ENCODE peak calls at places on chromosomes 1 and 21, in five cellular contexts. Z, F, W, S and P are unnamed samples.

GRCh38 chr21:34936874-34937563 is 112.1 kb downstream of the RUNX1 start:
- DNase-seq in S (peak), W (no peak), F (no peak), Z (peak), P (no peak)

GRCh38 chr1:6245086-6245868 is 1.3 kb downstream of the HES3 start:
- DNase-seq in F (peak), S (peak), Z (peak), W (peak), P (peak)

GRCh38 chr1:115544131-115544530 is 97.6 kb upstream of the VANGL1 start:
- DNase-seq in F (no peak), S (no peak), Z (peak), W (no peak), P (no peak)

GRCh38 chr1:66367369-66367768 is 166.6 kb upstream of the SGIP1 start:
- DNase-seq in S (no peak), Z (no peak), W (no peak), F (no peak), P (no peak)

GRCh38 chr1:233230011-233230410 is 65.5 kb downstream of the PCNX2 start:
- DNase-seq in F (no peak), S (no peak), Z (no peak), W (no peak), P (no peak)

GRCh38 chr1:40636777-40637176 is 28.7 kb downstream of the RIMS3 start:
- DNase-seq in F (no peak), W (no peak), S (no peak), Z (no peak), P (no peak)

GRCh38 chr21:34983680-34984086 is 65.4 kb downstream of the RUNX1 start:
- DNase-seq in W (no peak), Z (peak), S (peak), F (no peak), P (no peak)

GRCh38 chr1:86356247-86356646 is 39.9 kb downstream of the ODF2L start:
- DNase-seq in F (no peak), W (no peak), Z (no peak), S (peak), P (no peak)

GRCh38 chr1:235552146-235552716 is 48.0 kb upstream of the B3GALNT2 start:
- DNase-seq in Z (no peak), S (no peak), F (no peak), W (peak), P (no peak)

GRCh38 chr1:42008264-42008663 is 89.5 kb upstream of the HIVEP3 start:
- DNase-seq in Z (no peak), S (no peak), F (no peak), W (no peak), P (no peak)

GRCh38 chr1:41670558-41670957 is 186.1 kb upstream of the EDN2 start:
- DNase-seq in W (no peak), Z (peak), F (no peak), S (peak), P (no peak)

GRCh38 chr1:91569411-91570104 is 68.9 kb downstream of the CDC7 start:
- DNase-seq in Z (peak), S (peak), F (no peak), W (peak), P (no peak)

GRCh38 chr1:58779837-58780585 is 3.8 kb downstream of the JUN start:
- DNase-seq in W (peak), S (peak), F (no peak), Z (peak), P (no peak)

GRCh38 chr1:210565316-210565715 is 236.6 kb downstream of the HHAT start:
- DNase-seq in S (no peak), Z (no peak), W (no peak), F (no peak), P (no peak)

GRCh38 chr1:241627453-241628329 is 12.5 kb downstream of the CHML start:
- DNase-seq in W (no peak), Z (peak), F (no peak), S (peak), P (no peak)

GRCh38 chr1:42957880-42958487 is 684 bp downstream of the SLC2A1 start:
- DNase-seq in S (peak), Z (peak), F (peak), W (peak), P (peak)

GRCh38 chr1:20061866-20062265 is 8.1 kb upstream of the PLA2G5 start:
- DNase-seq in Z (no peak), F (no peak), W (no peak), S (no peak), P (no peak)

GRCh38 chr1:30991852-30992606 is 73.5 kb downstream of the PUM1 start:
- DNase-seq in W (no peak), F (no peak), S (no peak), Z (no peak), P (no peak)

GRCh38 chr1:209876091-209876800 is 48.5 kb downstream of the UTP25 start:
- DNase-seq in Z (no peak), W (no peak), F (no peak), S (no peak), P (no peak)

GRCh38 chr21:26169611-26170470 is 729 bp downstream of the APP start:
- DNase-seq in S (peak), W (peak), F (no peak), Z (peak), P (peak)

GRCh38 chr1:108570128-108570527 is 10.2 kb downstream of the EEIG2 start:
- DNase-seq in W (no peak), S (peak), F (no peak), Z (no peak), P (no peak)

GRCh38 chr1:46254668-46255067 is 7.1 kb downstream of the RAD54L start:
- DNase-seq in Z (no peak), F (no peak), W (no peak), S (no peak), P (no peak)

GRCh38 chr21:33847586-33848251 is 67.9 kb downstream of the ATP5PO start:
- DNase-seq in W (no peak), F (no peak), S (no peak), Z (no peak), P (no peak)

GRCh38 chr21:41933259-41934079 is 20.3 kb downstream of the C2CD2 start:
- DNase-seq in Z (peak), F (no peak), S (peak), W (no peak), P (no peak)

GRCh38 chr1:235133086-235133485 is 4.4 kb upstream of the TOMM20 start:
- DNase-seq in W (no peak), F (no peak), Z (no peak), S (no peak), P (no peak)

GRCh38 chr1:31795096-31795675 is 20.6 kb downstream of the SPOCD1 start:
- DNase-seq in F (no peak), W (no peak), S (no peak), Z (no peak), P (no peak)

GRCh38 chr1:155007253-155007828 is 4.7 kb downstream of the ZBTB7B start:
- DNase-seq in S (no peak), F (no peak), W (peak), Z (no peak), P (no peak)

GRCh38 chr1:187032316-187032981 is 203.7 kb downstream of the PLA2G4A start:
- DNase-seq in Z (no peak), F (no peak), W (no peak), S (no peak), P (no peak)

GRCh38 chr1:42004322-42004721 is 85.6 kb upstream of the HIVEP3 start:
- DNase-seq in S (no peak), F (no peak), W (no peak), Z (no peak), P (no peak)

GRCh38 chr1:153532161-153532560 is 3.6 kb downstream of the S100A6 start:
- DNase-seq in Z (no peak), F (no peak), S (no peak), W (no peak), P (no peak)

GRCh38 chr1:150829751-150830150 is 21.7 kb upstream of the CTSK start:
- DNase-seq in Z (no peak), W (no peak), F (no peak), S (peak), P (no peak)
- TF ChIP-seq CTCF in Z (peak), W (peak), F (no peak), S (peak), P (peak)

DNA sequence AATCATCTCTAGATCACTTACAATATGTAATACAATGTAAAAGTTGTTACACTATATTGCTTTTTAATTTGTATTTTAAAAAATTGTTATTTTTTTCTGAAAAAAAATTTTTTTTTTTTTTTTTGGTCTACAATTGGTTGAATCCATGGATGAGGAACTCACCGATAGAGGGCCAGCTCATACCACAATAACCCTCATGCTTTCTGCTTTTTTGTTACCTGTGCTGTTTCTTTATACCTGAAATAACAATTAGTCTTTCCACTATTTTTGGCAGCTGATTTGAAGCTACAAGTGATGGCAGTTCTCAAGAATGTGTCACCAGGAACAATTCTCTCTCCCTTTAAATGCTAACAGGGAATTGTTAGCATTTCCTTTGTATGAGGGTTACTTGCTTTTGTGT is 12.0 kb downstream of the SMG7 start:
- DNase-seq in Z (no peak), W (no peak), S (no peak), F (no peak), P (no peak)
- TF ChIP-seq CTCF in Z (no peak), W (no peak), S (no peak), F (no peak), P (peak)

DNA sequence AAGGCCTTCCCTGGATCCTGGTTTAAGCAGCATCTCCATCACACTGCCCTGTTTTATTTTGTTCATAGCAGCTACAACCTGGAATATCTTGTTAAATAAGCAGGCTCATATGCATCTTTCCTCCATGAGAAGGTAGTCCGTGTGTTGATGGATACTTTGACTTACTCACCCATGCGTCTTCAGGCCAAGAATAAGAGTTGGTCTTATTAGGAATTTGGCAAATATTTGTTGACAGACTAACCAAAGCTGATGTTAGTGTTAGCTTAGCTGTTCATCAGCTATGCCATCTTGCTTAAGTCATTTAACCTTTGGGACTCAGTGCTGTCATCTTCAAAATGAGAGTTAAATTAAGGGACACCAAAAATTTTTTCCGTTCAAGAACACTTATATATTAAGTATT is 59.2 kb downstream of the SASS6 start:
- DNase-seq in Z (no peak), W (no peak), S (no peak), F (no peak), P (no peak)
- TF ChIP-seq CTCF in Z (no peak), W (no peak), S (no peak), F (no peak), P (no peak)

GRCh38 chr1:2108877-2109580 is 58.8 kb downstream of the PRKCZ start:
- DNase-seq in Z (no peak), S (no peak), F (no peak), W (no peak), P (no peak)
- TF ChIP-seq CTCF in Z (no peak), S (no peak), F (no peak), W (no peak), P (no peak)

DNA sequence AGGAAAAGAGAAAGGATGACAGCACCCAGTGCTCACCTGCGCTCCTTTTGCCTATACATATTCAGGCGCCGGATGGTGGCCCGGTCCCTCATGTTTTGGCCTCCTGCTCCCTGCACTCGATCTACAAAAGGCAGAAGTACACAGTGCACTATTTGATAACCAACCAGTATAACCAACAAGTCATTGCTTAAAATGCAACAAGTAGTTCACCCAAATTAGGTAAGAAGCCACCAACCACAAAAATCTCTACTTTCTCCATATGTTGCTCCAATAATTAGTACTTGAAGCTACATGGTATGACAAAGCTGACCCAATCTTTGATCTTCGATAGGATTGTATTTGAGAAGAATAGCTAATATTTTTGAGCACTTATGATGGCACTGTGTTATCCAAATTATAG is 2.0 kb downstream of the GNL2 start:
- DNase-seq in S (no peak), F (no peak), W (no peak), Z (no peak), P (no peak)
- TF ChIP-seq CTCF in S (no peak), F (no peak), W (no peak), Z (no peak), P (no peak)

GRCh38 chr1:924619-925323 is 1.0 kb downstream of the SAMD11 start:
- DNase-seq in W (no peak), F (no peak), S (peak), Z (peak), P (no peak)
- TF ChIP-seq CTCF in W (no peak), F (no peak), S (no peak), Z (no peak), P (peak)

DNA sequence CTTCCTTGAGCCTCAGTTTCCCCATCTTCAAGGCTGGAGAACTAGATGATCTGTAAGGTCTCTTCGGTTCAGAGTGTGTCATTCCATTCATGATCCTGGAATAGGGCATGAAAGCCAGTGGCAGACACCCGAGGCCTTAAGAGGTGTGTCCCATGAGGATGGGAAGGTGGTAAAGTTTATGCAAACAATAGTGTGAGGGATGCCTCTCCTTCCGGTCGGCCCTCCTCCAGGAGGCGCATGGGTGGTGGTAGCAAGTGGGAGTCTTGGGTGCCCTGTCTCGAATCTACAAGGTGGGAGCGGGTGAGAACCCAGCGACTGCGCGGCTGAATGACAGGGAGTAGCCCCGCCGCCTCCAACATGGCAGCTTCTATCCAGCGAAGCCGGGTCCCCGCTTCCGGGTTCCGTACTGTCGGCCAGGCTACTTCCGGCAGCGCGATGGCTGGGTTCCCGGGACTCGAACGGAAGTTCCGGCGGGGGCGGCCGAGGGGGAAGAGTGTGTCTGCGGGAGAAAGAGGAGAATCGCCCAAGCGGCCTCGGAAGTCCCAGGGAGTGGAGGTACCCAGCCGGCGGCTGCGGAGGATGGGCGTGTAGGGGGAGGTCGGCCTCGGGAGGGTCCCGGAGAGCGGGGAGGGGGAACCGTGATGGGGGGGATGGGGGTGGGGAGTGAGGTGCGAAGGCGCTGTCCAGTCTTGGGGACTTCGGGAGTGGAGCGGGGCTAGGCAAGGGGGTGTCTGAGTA is at the start of gene LYPLA2:
- DNase-seq in W (peak), S (peak), F (peak), Z (peak), P (peak)
- TF ChIP-seq CTCF in W (no peak), S (no peak), F (no peak), Z (no peak), P (no peak)